ENCODE peak calls at places on chromosomes 13 and 19, in nine cellular contexts. Y is fibroblast of lung, G is body of pancreas, K is H9, R is cardiac muscle cell, E is B cell, A is progenitor cell of endocrine pancreas, F is omental fat pad, X is bronchial epithelial cell. M is an unnamed sample.
A peak's percentile ranks its signal among the peaks of the same experiment; 100 is the strongest.

GRCh38 chr13:112779856-112780604 is 90.2 kb downstream of the ATP11A start:
- DNase-seq in Y (no peak), G (no peak), K (no peak), R (no peak), E (no peak), A (no peak), F (no peak), X (no peak), M (no peak)

GRCh38 chr19:18193388-18194207 is 580 bp downstream of the MPV17L2 start:
- DNase-seq in Y (no peak), G (no peak), K (no peak), R (peak; percentile 35), E (no peak), A (no peak), F (no peak), X (no peak), M (peak; percentile 36)

GRCh38 chr19:36032251-36033104 is at the start of gene CLIP3:
- DNase-seq in Y (peak; percentile 63), G (peak; percentile 42), K (peak; percentile 83), R (peak; percentile 78), E (no peak), A (peak; percentile 40), F (no peak), X (no peak), M (peak; percentile 89)

GRCh38 chr19:56076413-56076998 is 44.6 kb downstream of the ZNF787 start:
- DNase-seq in Y (peak; percentile 64), G (peak; percentile 76), K (no peak), R (peak; percentile 64), E (peak; percentile 54), A (peak; percentile 59), F (peak; percentile 58), X (peak; percentile 44), M (peak; percentile 84)

GRCh38 chr13:26604784-26605183 is 47.3 kb downstream of the WASF3 start:
- DNase-seq in Y (no peak), G (peak; percentile 38), K (no peak), R (no peak), E (no peak), A (no peak), F (no peak), X (no peak), M (no peak)

GRCh38 chr13:114311908-114312307 is 2.4 kb upstream of the CHAMP1 start:
- DNase-seq in Y (no peak), G (no peak), K (no peak), R (no peak), E (no peak), A (no peak), F (no peak), X (no peak), M (no peak)

GRCh38 chr13:32674503-32674902 is 88.3 kb downstream of the PDS5B start:
- DNase-seq in Y (no peak), G (no peak), K (no peak), R (no peak), E (no peak), A (no peak), F (no peak), X (no peak), M (no peak)

GRCh38 chr19:3423183-3423829 is 56.9 kb downstream of the NFIC start:
- DNase-seq in Y (no peak), G (no peak), K (no peak), R (no peak), E (no peak), A (no peak), F (no peak), X (no peak), M (no peak)

GRCh38 chr13:21696865-21697448 is 26.1 kb downstream of the FGF9 start:
- DNase-seq in Y (no peak), G (no peak), K (no peak), R (no peak), E (no peak), A (no peak), F (no peak), X (peak; percentile 53), M (no peak)

GRCh38 chr19:12800873-12801465 is 631 bp downstream of the PRDX2 start:
- DNase-seq in Y (no peak), G (peak; percentile 60), K (peak; percentile 45), R (peak; percentile 60), E (no peak), A (no peak), F (no peak), X (no peak), M (peak; percentile 59)

GRCh38 chr19:49453013-49453756 is at the start of gene ALDH16A1:
- DNase-seq in Y (peak; percentile 98), G (peak; percentile 98), K (peak; percentile 98), R (peak; percentile 99), E (peak; percentile 98), A (peak; percentile 97), F (peak; percentile 88), X (peak; percentile 90), M (peak; percentile 98)

GRCh38 chr19:18097217-18097992 is at the start of gene MAST3:
- DNase-seq in Y (peak; percentile 77), G (peak; percentile 97), K (peak; percentile 92), R (peak; percentile 86), E (peak; percentile 88), A (peak; percentile 68), F (no peak), X (peak; percentile 53), M (peak; percentile 89)

GRCh38 chr13:99984463-99985242 is 3.1 kb downstream of the ZIC2 start:
- DNase-seq in Y (no peak), G (no peak), K (peak; percentile 67), R (no peak), E (no peak), A (peak; percentile 15), F (no peak), X (no peak), M (peak; percentile 35)

GRCh38 chr19:10514211-10515145 is 2.8 kb downstream of the S1PR5 start:
- DNase-seq in Y (no peak), G (no peak), K (peak; percentile 78), R (peak; percentile 23), E (no peak), A (no peak), F (no peak), X (no peak), M (peak; percentile 75)

GRCh38 chr13:102091231-102091630 is 310.6 kb downstream of the FGF14 start:
- DNase-seq in Y (no peak), G (no peak), K (peak; percentile 89), R (peak; percentile 1), E (no peak), A (no peak), F (no peak), X (peak; percentile 25), M (no peak)
- TF ChIP-seq CTCF in Y (peak; percentile 19), G (no peak), K (peak; percentile 75), R (no peak), E (no peak), A (no peak), F (no peak), X (no peak), M (peak; percentile 31)

GRCh38 chr13:34939771-34940170 is 2.3 kb upstream of the NBEA start:
- DNase-seq in Y (no peak), G (no peak), K (no peak), R (no peak), E (no peak), A (no peak), F (no peak), X (no peak), M (no peak)

GRCh38 chr13:34942732-34943674 is 933 bp downstream of the NBEA start:
- DNase-seq in Y (no peak), G (peak; percentile 68), K (peak; percentile 68), R (peak; percentile 56), E (no peak), A (peak; percentile 28), F (no peak), X (no peak), M (peak; percentile 60)

GRCh38 chr13:34943675-34944634 is 1.9 kb downstream of the NBEA start:
- DNase-seq in Y (no peak), G (no peak), K (no peak), R (no peak), E (no peak), A (no peak), F (no peak), X (no peak), M (no peak)

GRCh38 chr13:34941436-34941834 is 635 bp upstream of the NBEA start:
- DNase-seq in Y (no peak), G (no peak), K (no peak), R (peak; percentile 24), E (no peak), A (no peak), F (no peak), X (no peak), M (no peak)

DNA sequence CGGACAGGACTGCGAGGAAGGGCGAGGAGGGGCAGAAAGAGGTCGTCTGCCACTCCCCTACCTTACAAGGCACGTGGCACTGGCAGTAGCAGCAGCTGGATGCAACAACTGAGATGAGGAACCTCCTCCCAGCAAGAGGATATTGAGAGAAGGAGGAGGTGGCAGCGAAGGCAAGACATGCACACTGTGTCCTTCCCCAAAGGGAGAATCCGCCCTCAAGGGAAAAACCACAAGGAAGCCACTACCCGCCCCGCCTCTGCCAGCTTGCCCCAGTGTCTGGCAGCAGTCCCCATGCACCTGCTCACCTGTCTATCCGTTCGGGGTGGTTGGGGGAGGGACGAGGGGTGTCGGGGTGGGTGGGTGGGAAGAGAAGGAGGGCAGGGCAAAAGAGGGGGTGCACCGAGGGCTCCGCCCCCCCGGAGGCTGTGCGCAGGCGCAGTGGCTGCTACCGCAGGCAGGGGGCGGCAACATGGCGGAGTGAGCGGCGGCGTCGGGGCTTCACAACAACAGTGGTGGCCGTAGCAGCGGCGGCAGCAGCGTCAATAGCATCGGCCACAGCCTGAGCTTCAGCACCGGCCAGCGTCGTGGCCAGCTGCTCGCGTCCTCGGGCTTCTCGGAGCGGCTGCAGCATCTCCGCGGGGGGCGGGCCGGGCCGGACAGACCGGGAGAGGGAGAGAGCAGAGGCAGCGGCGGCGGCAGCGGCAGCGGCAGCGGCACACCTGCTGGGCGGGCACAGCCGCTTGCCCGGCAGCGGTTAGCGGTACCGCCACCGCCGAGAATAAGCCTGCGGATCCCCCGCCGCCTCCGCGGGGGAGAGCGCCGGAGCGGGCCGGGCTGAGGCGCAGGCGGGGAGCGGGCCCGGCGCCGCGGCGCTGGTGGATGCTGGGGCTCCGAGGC is at the start of gene NBEA:
- DNase-seq in Y (peak; percentile 60), G (peak; percentile 88), K (peak; percentile 85), R (peak; percentile 87), E (peak; percentile 87), A (peak; percentile 87), F (peak; percentile 60), X (peak; percentile 13), M (peak; percentile 84)
- TF ChIP-seq CTCF in Y (peak; percentile 28), G (peak; percentile 46), K (peak; percentile 17), R (peak; percentile 18), E (peak; percentile 19), A (peak; percentile 32), F (no peak), X (peak; percentile 7), M (peak; percentile 73)

GRCh38 chr19:30689474-30689873 is 317.3 kb downstream of the ZNF536 start:
- DNase-seq in Y (no peak), G (no peak), K (no peak), R (no peak), E (no peak), A (no peak), F (no peak), X (no peak), M (peak; percentile 51)
- TF ChIP-seq CTCF in Y (no peak), G (no peak), K (peak; percentile 17), R (no peak), E (no peak), A (peak; percentile 41), F (no peak), X (no peak), M (peak; percentile 61)

DNA sequence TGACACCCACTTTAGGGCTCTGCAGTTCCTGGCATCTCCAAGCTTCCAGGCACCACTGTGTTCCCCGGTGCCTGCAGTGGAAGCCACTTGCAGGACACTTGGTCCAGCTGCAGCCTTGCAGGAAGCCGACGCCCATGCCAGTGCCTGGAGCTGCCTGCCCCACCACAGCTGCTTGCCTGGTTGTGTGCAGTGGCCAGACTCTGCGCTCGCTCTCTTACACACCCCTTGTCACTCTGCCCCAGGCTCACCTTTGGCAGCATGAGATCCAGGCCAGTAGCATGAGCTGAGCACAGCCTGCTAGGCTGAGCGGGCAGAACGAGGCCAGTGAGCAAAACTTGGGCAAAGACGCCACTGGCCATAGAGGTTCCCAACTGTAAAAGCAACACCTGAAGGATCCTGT is 57.7 kb downstream of the SLITRK1 start:
- DNase-seq in Y (no peak), G (no peak), K (no peak), R (no peak), E (no peak), A (no peak), F (no peak), X (no peak), M (no peak)
- TF ChIP-seq CTCF in Y (no peak), G (no peak), K (no peak), R (no peak), E (no peak), A (no peak), F (no peak), X (no peak), M (no peak)

M was measured in glutamatergic neuron.